ENCODE peak calls at places on chromosomes 13 and 19, in six cellular contexts. V, T, B, W, X and I are unnamed samples.
A peak's percentile ranks its signal among the peaks of the same experiment; 100 is the strongest.

GRCh38 chr19:32199501-32200040 is 145.8 kb upstream of the ZNF507 start:
- DNase-seq in X (no peak), W (no peak), T (no peak), B (no peak), V (no peak), I (no peak)

GRCh38 chr13:77113496-77113895 is 86.5 kb upstream of the FBXL3 start:
- DNase-seq in W (no peak), T (no peak), B (peak; percentile 19), X (no peak), V (no peak), I (no peak)

GRCh38 chr19:44951179-44952159 is 3.7 kb upstream of the CLPTM1 start:
- DNase-seq in T (peak; percentile 74), V (peak; percentile 67), B (peak; percentile 96), W (peak; percentile 69), X (peak; percentile 92), I (no peak)

GRCh38 chr13:35693142-35693784 is 216.8 kb upstream of the MAB21L1 start:
- DNase-seq in B (no peak), T (no peak), W (no peak), X (no peak), V (no peak), I (no peak)

GRCh38 chr13:79781829-79782540 is 301.0 kb downstream of the NDFIP2 start:
- DNase-seq in B (no peak), V (no peak), X (no peak), W (no peak), T (no peak), I (no peak)

GRCh38 chr19:44050740-44051653 is 839 bp upstream of the ZNF223 start:
- DNase-seq in W (no peak), B (peak; percentile 77), V (no peak), T (no peak), X (no peak), I (no peak)

GRCh38 chr19:17079710-17080440 is 4.3 kb downstream of the MYO9B start:
- DNase-seq in B (no peak), V (peak; percentile 69), X (peak; percentile 85), W (no peak), T (peak; percentile 90), I (peak; percentile 96)

GRCh38 chr19:14418743-14419037 is 451 bp downstream of the DDX39A start:
- DNase-seq in W (no peak), B (no peak), X (no peak), V (no peak), T (no peak), I (no peak)

GRCh38 chr13:70042193-70042592 is 65.4 kb upstream of the ATXN8OS start:
- DNase-seq in X (no peak), V (no peak), B (no peak), T (no peak), W (no peak), I (no peak)

GRCh38 chr19:1312732-1313694 is 27.3 kb downstream of the EFNA2 start:
- DNase-seq in W (no peak), X (peak; percentile 48), T (no peak), V (no peak), B (no peak), I (no peak)

GRCh38 chr19:51440846-51441409 is 17.3 kb downstream of the SIGLEC8 start:
- DNase-seq in X (no peak), W (no peak), B (no peak), T (no peak), V (no peak), I (peak; percentile 63)

GRCh38 chr19:23254141-23254910 is 4.1 kb upstream of the ZNF724 start:
- DNase-seq in X (peak; percentile 37), B (no peak), V (no peak), T (no peak), W (no peak), I (no peak)

GRCh38 chr13:21671793-21672680 is 1.2 kb downstream of the FGF9 start:
- DNase-seq in X (peak; percentile 18), T (no peak), V (no peak), B (peak; percentile 46), W (no peak), I (no peak)
- H3K4me3 ChIP-seq in X (peak overlapping the region; percentile 88), T (no peak overlapping the region), V (peak overlapping the region; percentile 65), B (peak overlapping the region; percentile 87), W (peak overlapping the region; percentile 98), I (peak overlapping the region; percentile 83)

DNA sequence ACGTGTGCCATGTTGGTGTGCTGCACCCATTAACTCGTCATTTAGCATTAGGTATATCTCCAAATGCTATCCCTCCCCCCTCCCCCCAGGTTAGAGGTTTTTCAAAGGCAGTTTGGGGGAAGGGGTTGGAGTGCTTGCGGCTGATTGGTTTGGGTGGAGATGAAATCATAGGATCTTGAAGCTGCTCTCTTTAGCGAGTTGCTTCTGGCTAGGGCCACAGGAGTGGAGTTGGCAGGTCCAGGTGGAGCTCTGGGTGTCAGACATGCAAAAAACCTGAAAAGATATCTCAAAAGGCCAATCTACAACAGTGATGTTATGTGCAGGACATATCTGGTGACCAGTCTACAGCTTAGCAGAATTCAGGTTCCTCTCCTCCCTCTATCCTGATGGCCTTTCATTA is 32.6 kb upstream of the CXCL17 start:
- DNase-seq in B (peak; percentile 70), W (no peak), V (no peak), T (no peak), X (no peak), I (no peak)
- H3K4me1 ChIP-seq in B (peaks cover 58% of the 10 kb centered on the region), W (no peaks in the 10 kb centered on the region), V (no peaks in the 10 kb centered on the region), T (no peaks in the 10 kb centered on the region), X (peaks cover 20% of the 10 kb centered on the region), I (no peaks in the 10 kb centered on the region)

GRCh38 chr13:95035311-95036109 is 265.7 kb downstream of the ABCC4 start:
- DNase-seq in X (no peak), T (no peak), B (no peak), V (no peak), W (no peak), I (no peak)
- H3K4me3 ChIP-seq in X (no peak overlapping the region), T (no peak overlapping the region), B (no peak overlapping the region), V (no peak overlapping the region), W (no peak overlapping the region), I (no peak overlapping the region)

GRCh38 chr19:46979103-46979769 is 40.4 kb upstream of the NPAS1 start:
- DNase-seq in X (no peak), B (no peak), T (no peak), W (no peak), V (no peak), I (no peak)

GRCh38 chr19:46978470-46978869 is 41.2 kb upstream of the NPAS1 start:
- DNase-seq in B (no peak), X (no peak), T (no peak), W (no peak), V (no peak), I (no peak)

GRCh38 chr19:46975918-46976782 is 43.5 kb upstream of the NPAS1 start:
- DNase-seq in X (peak; percentile 84), W (no peak), B (peak; percentile 82), V (peak; percentile 92), T (peak; percentile 90), I (peak; percentile 90)

GRCh38 chr19:46976845-46977320 is 42.8 kb upstream of the NPAS1 start:
- DNase-seq in V (no peak), W (no peak), X (peak; percentile 74), T (no peak), B (peak; percentile 70), I (peak; percentile 77)

DNA sequence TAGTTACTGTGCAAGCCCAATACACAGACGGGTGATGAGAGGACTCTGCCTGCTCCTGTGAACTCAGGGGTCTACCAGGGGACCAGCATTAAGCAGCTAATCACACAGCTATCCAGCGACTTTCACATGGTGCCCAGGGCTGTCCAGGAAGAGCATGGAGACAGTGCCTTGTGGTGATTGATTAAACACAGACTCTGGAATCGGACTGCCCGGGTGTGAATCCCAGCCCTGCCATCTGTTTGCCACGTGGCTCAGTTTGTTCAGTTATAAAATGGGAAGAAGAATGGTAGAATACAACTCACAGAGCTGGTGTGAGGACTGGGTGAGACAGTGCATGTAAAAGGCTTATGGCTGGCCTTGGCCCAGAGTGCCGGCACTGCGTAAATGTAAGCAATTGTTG is 42.1 kb upstream of the NPAS1 start:
- DNase-seq in W (no peak), V (no peak), T (no peak), B (no peak), X (no peak), I (no peak)
- H3K4me1 ChIP-seq in W (peaks cover 38% of the 10 kb centered on the region), V (peaks cover 48% of the 10 kb centered on the region), T (peaks cover 19% of the 10 kb centered on the region), B (peaks cover 34% of the 10 kb centered on the region), X (peaks cover 44% of the 10 kb centered on the region), I (peaks cover 81% of the 10 kb centered on the region)

GRCh38 chr19:48933382-48933932 is at the start of gene DHDH:
- DNase-seq in B (peak; percentile 100), W (peak; percentile 87), T (peak; percentile 64), V (peak; percentile 65), X (peak; percentile 97), I (no peak)
- H3K4me3 ChIP-seq in B (peak within 1 kb of the TSS; percentile 54), W (peak within 1 kb of the TSS; percentile 45), T (peak within 1 kb of the TSS; percentile 26), V (peak within 1 kb of the TSS; percentile 56), X (peak within 1 kb of the TSS; percentile 49), I (peak within 1 kb of the TSS; percentile 66)

GRCh38 chr19:20271215-20271926 is 104.4 kb downstream of the ZNF486 start:
- DNase-seq in X (no peak), V (no peak), W (no peak), B (no peak), T (no peak), I (no peak)
- H3K4me1 ChIP-seq in X (no peaks in the 10 kb centered on the region), V (no peaks in the 10 kb centered on the region), W (no peaks in the 10 kb centered on the region), B (peaks cover 17% of the 10 kb centered on the region), T (no peaks in the 10 kb centered on the region), I (no peaks in the 10 kb centered on the region)

DNA sequence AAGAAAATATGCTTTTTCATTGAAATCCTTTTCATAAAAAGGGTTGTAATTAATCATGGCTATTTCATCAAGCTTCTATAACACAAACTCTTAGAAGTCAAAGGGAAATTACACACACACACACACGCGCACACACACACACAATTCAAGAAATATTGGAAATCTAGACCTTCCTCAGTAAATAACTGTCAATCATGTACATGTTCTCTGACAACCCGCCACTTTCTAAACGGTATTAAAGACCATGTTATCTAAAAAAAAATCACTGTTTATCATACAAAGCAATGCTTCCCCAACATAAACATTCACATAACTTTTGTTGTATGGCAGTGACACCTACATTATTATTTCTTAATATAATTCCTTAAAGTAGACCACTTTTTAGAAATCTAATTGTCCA is 132.2 kb downstream of the EFNB2 start:
- DNase-seq in X (no peak), V (no peak), T (no peak), B (no peak), W (no peak), I (no peak)
- H3K4me3 ChIP-seq in X (no peak overlapping the region), V (no peak overlapping the region), T (no peak overlapping the region), B (no peak overlapping the region), W (no peak overlapping the region), I (no peak overlapping the region)